ENCODE peak calls at places on chromosomes 7 and 10, in seven cellular contexts. One of them, this sample, is unnamed.
A peak's percentile ranks its signal among the peaks of the same experiment; 100 is the strongest.

GRCh38 chr7:55733584-55733983 is 129.0 kb downstream of the SEPTIN14 start:
- DNase-seq in HL-60: no peak
- DNase-seq in GM12865: no peak
- DNase-seq in AG10803: peak; percentile 48
- DNase-seq in HCT116: no peak
- DNase-seq in AG04450: no peak
- DNase-seq in heart left ventricle: no peak
- DNase-seq in this sample: peak; percentile 26

GRCh38 chr10:15197276-15197675 is 28.8 kb upstream of the NMT2 start:
- DNase-seq in HL-60: no peak
- DNase-seq in GM12865: no peak
- DNase-seq in AG10803: no peak
- DNase-seq in HCT116: no peak
- DNase-seq in AG04450: no peak
- DNase-seq in heart left ventricle: no peak
- DNase-seq in this sample: no peak

GRCh38 chr7:91556956-91557650 is 292.9 kb downstream of the FZD1 start:
- DNase-seq in HL-60: no peak
- DNase-seq in GM12865: no peak
- DNase-seq in AG10803: peak; percentile 13
- DNase-seq in HCT116: no peak
- DNase-seq in AG04450: no peak
- DNase-seq in heart left ventricle: no peak
- DNase-seq in this sample: no peak

GRCh38 chr7:82441916-82442478 is 1.6 kb downstream of the CACNA2D1 start:
- DNase-seq in HL-60: no peak
- DNase-seq in GM12865: no peak
- DNase-seq in AG10803: peak; percentile 6
- DNase-seq in HCT116: no peak
- DNase-seq in AG04450: no peak
- DNase-seq in heart left ventricle: no peak
- DNase-seq in this sample: no peak

GRCh38 chr10:84339025-84339424 is 10.6 kb downstream of the CCSER2 start:
- DNase-seq in HL-60: no peak
- DNase-seq in GM12865: no peak
- DNase-seq in AG10803: no peak
- DNase-seq in HCT116: no peak
- DNase-seq in AG04450: no peak
- DNase-seq in heart left ventricle: no peak
- DNase-seq in this sample: no peak

GRCh38 chr10:77904110-77904860 is 22.3 kb downstream of the DLG5 start:
- DNase-seq in HL-60: no peak
- DNase-seq in GM12865: peak; percentile 20
- DNase-seq in AG10803: no peak
- DNase-seq in HCT116: no peak
- DNase-seq in AG04450: no peak
- DNase-seq in heart left ventricle: no peak
- DNase-seq in this sample: no peak

GRCh38 chr10:101778781-101779543 is 3.0 kb upstream of the FGF8 start:
- DNase-seq in HL-60: no peak
- DNase-seq in GM12865: peak; percentile 72
- DNase-seq in AG10803: peak; percentile 6
- DNase-seq in HCT116: no peak
- DNase-seq in AG04450: no peak
- DNase-seq in heart left ventricle: no peak
- DNase-seq in this sample: no peak

GRCh38 chr10:47034511-47035051 is 123.4 kb downstream of the PTPN20 start:
- DNase-seq in HL-60: no peak
- DNase-seq in GM12865: no peak
- DNase-seq in AG10803: peak; percentile 39
- DNase-seq in HCT116: no peak
- DNase-seq in AG04450: no peak
- DNase-seq in heart left ventricle: no peak
- DNase-seq in this sample: no peak

GRCh38 chr10:13422800-13423199 is 74.7 kb upstream of the SEPHS1 start:
- DNase-seq in HL-60: no peak
- DNase-seq in GM12865: peak; percentile 44
- DNase-seq in AG10803: no peak
- DNase-seq in HCT116: no peak
- DNase-seq in AG04450: no peak
- DNase-seq in heart left ventricle: no peak
- DNase-seq in this sample: no peak

GRCh38 chr7:128406986-128407589 is 2.7 kb downstream of the IMPDH1 start:
- DNase-seq in HL-60: no peak
- DNase-seq in GM12865: no peak
- DNase-seq in AG10803: no peak
- DNase-seq in HCT116: no peak
- DNase-seq in AG04450: no peak
- DNase-seq in heart left ventricle: peak; percentile 11
- DNase-seq in this sample: no peak

GRCh38 chr7:27782849-27783248 is 42.9 kb downstream of the TAX1BP1 start:
- DNase-seq in HL-60: no peak
- DNase-seq in GM12865: no peak
- DNase-seq in AG10803: no peak
- DNase-seq in HCT116: no peak
- DNase-seq in AG04450: no peak
- DNase-seq in heart left ventricle: no peak
- DNase-seq in this sample: no peak

GRCh38 chr7:142516038-142516501 is 233.2 kb upstream of the PRSS1 start:
- DNase-seq in HL-60: peak; percentile 28
- DNase-seq in GM12865: peak; percentile 67
- DNase-seq in AG10803: peak; percentile 72
- DNase-seq in HCT116: peak; percentile 61
- DNase-seq in AG04450: peak; percentile 29
- DNase-seq in heart left ventricle: no peak
- DNase-seq in this sample: no peak

GRCh38 chr10:115861864-115862263 is 411.1 kb downstream of the GFRA1 start:
- DNase-seq in HL-60: no peak
- DNase-seq in GM12865: no peak
- DNase-seq in AG10803: peak; percentile 29
- DNase-seq in HCT116: no peak
- DNase-seq in AG04450: peak; percentile 10
- DNase-seq in heart left ventricle: no peak
- DNase-seq in this sample: peak; percentile 31

DNA sequence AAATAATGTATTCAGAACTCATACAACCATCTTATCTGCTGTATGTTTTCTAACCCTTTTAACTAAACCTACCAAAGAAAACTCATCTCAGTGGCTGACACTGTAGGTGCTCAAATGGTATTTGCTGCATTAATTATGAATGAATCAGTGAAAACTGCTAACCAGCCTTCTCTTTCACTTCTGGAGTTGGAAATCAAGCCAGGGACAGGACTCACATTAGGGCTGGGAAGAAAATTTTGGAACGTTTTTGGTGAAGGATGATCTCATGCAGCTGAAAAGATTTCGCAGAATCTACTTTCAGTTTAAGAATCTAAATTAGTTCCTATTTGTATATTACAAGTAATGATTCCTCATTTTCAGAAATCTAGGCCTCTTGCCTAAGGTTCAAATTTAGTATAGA is 12.9 kb downstream of the MTPN start:
- DNase-seq in HL-60: no peak
- DNase-seq in GM12865: no peak
- DNase-seq in AG10803: peak; percentile 51
- DNase-seq in HCT116: no peak
- DNase-seq in AG04450: no peak
- DNase-seq in heart left ventricle: no peak
- DNase-seq in this sample: no peak
- H3K4me3 ChIP-seq in HL-60: no peak overlapping the region
- H3K4me3 ChIP-seq in GM12865: peak overlapping the region; percentile 24
- H3K4me3 ChIP-seq in AG10803: peak overlapping the region; percentile 31
- H3K4me3 ChIP-seq in HCT116: no peak overlapping the region
- H3K4me3 ChIP-seq in AG04450: no peak overlapping the region
- H3K4me3 ChIP-seq in heart left ventricle: no peak overlapping the region
- H3K4me3 ChIP-seq in this sample: no peak overlapping the region

DNA sequence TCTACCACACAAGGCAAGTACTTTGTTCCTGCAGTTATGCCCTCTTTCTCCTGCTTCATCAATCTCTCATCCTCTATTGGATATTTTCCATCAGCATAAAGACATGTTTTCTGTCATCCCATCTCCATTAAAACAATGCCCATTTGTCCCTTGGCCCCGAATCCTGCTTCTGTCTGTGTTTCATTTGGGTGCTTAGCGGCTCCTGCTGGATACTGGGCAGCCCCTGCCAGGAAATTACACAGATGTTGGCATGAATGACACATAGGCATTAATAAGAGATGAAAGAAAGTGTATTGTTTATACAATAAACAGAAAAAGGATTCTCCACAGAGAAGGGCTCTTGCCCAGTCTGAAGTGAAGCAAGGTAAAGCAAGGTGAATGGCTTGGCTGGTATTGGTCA is 765.3 kb downstream of the REEP3 start:
- DNase-seq in HL-60: no peak
- DNase-seq in GM12865: no peak
- DNase-seq in AG10803: no peak
- DNase-seq in HCT116: no peak
- DNase-seq in AG04450: no peak
- DNase-seq in heart left ventricle: no peak
- DNase-seq in this sample: no peak
- H3K4me3 ChIP-seq in HL-60: no peak overlapping the region
- H3K4me3 ChIP-seq in GM12865: no peak overlapping the region
- H3K4me3 ChIP-seq in AG10803: no peak overlapping the region
- H3K4me3 ChIP-seq in HCT116: no peak overlapping the region
- H3K4me3 ChIP-seq in AG04450: no peak overlapping the region
- H3K4me3 ChIP-seq in heart left ventricle: no peak overlapping the region
- H3K4me3 ChIP-seq in this sample: no peak overlapping the region

DNA sequence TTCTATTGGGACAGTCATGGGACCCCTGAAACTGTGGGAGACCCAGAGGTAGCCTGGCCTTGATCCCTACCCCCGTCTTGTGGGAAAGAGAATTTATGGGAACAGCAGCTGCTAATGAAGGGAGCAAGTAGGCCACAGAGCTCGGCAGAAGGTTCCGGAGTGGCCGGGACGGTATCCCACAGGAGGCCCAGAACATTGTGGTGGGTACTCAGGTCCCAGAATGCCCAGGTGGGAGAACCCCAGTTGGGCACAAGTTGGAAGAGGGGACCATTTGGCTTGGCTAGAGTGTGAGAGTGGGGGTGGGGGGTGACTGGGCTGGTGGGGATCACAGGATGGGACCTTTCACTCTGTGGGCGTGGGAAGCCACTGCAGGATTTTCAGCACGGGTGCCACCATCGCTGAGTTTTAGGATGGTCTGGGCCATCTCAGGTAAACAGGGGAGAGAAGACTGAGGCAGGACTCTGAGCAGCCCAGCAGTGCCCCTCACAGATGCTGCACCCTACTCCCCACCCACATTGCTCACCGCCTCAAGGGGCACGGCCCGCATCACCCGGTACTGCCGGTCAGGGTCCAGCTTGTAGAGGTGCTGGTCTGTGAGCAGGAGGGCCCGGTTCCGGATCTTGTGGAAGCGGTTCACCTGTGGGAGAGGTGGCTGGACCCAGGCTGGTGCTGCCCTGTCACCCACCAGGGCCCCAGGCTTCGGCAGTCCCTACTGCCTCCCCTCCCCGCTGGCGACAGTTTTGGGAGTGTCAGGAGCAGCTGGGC is 15.1 kb downstream of the MYO1G start:
- DNase-seq in HL-60: no peak
- DNase-seq in GM12865: no peak
- DNase-seq in AG10803: no peak
- DNase-seq in HCT116: no peak
- DNase-seq in AG04450: no peak
- DNase-seq in heart left ventricle: no peak
- DNase-seq in this sample: no peak
- H3K4me3 ChIP-seq in HL-60: no peak overlapping the region
- H3K4me3 ChIP-seq in GM12865: no peak overlapping the region
- H3K4me3 ChIP-seq in AG10803: no peak overlapping the region
- H3K4me3 ChIP-seq in HCT116: no peak overlapping the region
- H3K4me3 ChIP-seq in AG04450: no peak overlapping the region
- H3K4me3 ChIP-seq in heart left ventricle: no peak overlapping the region
- H3K4me3 ChIP-seq in this sample: no peak overlapping the region

GRCh38 chr7:149750122-149750845 is 23.1 kb downstream of the ZNF467 start:
- DNase-seq in HL-60: no peak
- DNase-seq in GM12865: no peak
- DNase-seq in AG10803: no peak
- DNase-seq in HCT116: no peak
- DNase-seq in AG04450: no peak
- DNase-seq in heart left ventricle: no peak
- DNase-seq in this sample: no peak

GRCh38 chr7:149752646-149753045 is 20.7 kb downstream of the ZNF467 start:
- DNase-seq in HL-60: no peak
- DNase-seq in GM12865: no peak
- DNase-seq in AG10803: no peak
- DNase-seq in HCT116: no peak
- DNase-seq in AG04450: no peak
- DNase-seq in heart left ventricle: no peak
- DNase-seq in this sample: no peak

GRCh38 chr7:149751058-149751775 is 22.2 kb downstream of the ZNF467 start:
- DNase-seq in HL-60: no peak
- DNase-seq in GM12865: no peak
- DNase-seq in AG10803: no peak
- DNase-seq in HCT116: no peak
- DNase-seq in AG04450: no peak
- DNase-seq in heart left ventricle: no peak
- DNase-seq in this sample: no peak

GRCh38 chr7:149743481-149743880 is 29.9 kb downstream of the ZNF467 start:
- DNase-seq in HL-60: no peak
- DNase-seq in GM12865: no peak
- DNase-seq in AG10803: peak; percentile 12
- DNase-seq in HCT116: no peak
- DNase-seq in AG04450: no peak
- DNase-seq in heart left ventricle: no peak
- DNase-seq in this sample: no peak

GRCh38 chr7:149748223-149748874 is 25.0 kb downstream of the ZNF467 start:
- DNase-seq in HL-60: no peak
- DNase-seq in GM12865: peak; percentile 20
- DNase-seq in AG10803: no peak
- DNase-seq in HCT116: no peak
- DNase-seq in AG04450: no peak
- DNase-seq in heart left ventricle: no peak
- DNase-seq in this sample: no peak
- H3K4me3 ChIP-seq in HL-60: no peak overlapping the region
- H3K4me3 ChIP-seq in GM12865: no peak overlapping the region
- H3K4me3 ChIP-seq in AG10803: no peak overlapping the region
- H3K4me3 ChIP-seq in HCT116: no peak overlapping the region
- H3K4me3 ChIP-seq in AG04450: no peak overlapping the region
- H3K4me3 ChIP-seq in heart left ventricle: no peak overlapping the region
- H3K4me3 ChIP-seq in this sample: no peak overlapping the region